ENCODE peak calls at places on chromosomes 3 and 15, in eight cellular contexts. One of them, this sample, is unnamed.

GRCh38 chr15:35691176-35691761 is 145.3 kb upstream of the DPH6 start:
- DNase-seq in dorsolateral prefrontal cortex: no peak
- DNase-seq in thoracic aorta: no peak
- DNase-seq in uterus: no peak
- DNase-seq in PC-9: no peak
- DNase-seq in A673: no peak
- DNase-seq in tibial artery: no peak
- DNase-seq in AG04450: no peak
- DNase-seq in this sample: no peak

GRCh38 chr15:67680645-67681044 is 138.1 kb downstream of the MAP2K5 start:
- DNase-seq in PC-9: no peak
- DNase-seq in uterus: no peak
- DNase-seq in AG04450: no peak
- DNase-seq in tibial artery: no peak
- DNase-seq in dorsolateral prefrontal cortex: no peak
- DNase-seq in thoracic aorta: no peak
- DNase-seq in A673: peak
- DNase-seq in this sample: no peak

GRCh38 chr3:171380084-171380483 is 80.1 kb downstream of the TNIK start:
- DNase-seq in thoracic aorta: no peak
- DNase-seq in A673: no peak
- DNase-seq in tibial artery: no peak
- DNase-seq in dorsolateral prefrontal cortex: no peak
- DNase-seq in uterus: no peak
- DNase-seq in PC-9: no peak
- DNase-seq in AG04450: no peak
- DNase-seq in this sample: no peak

GRCh38 chr3:132643366-132643765 is 16.2 kb downstream of the ACAD11 start:
- DNase-seq in uterus: no peak
- DNase-seq in dorsolateral prefrontal cortex: no peak
- DNase-seq in AG04450: no peak
- DNase-seq in PC-9: no peak
- DNase-seq in A673: no peak
- DNase-seq in tibial artery: no peak
- DNase-seq in thoracic aorta: no peak
- DNase-seq in this sample: no peak

GRCh38 chr3:14460342-14461005 is 58.1 kb downstream of the SLC6A6 start:
- DNase-seq in AG04450: peak
- DNase-seq in PC-9: no peak
- DNase-seq in tibial artery: peak
- DNase-seq in A673: no peak
- DNase-seq in dorsolateral prefrontal cortex: peak
- DNase-seq in thoracic aorta: no peak
- DNase-seq in uterus: peak
- DNase-seq in this sample: peak

GRCh38 chr15:39680868-39681267 is 100.0 kb downstream of the THBS1 start:
- DNase-seq in tibial artery: no peak
- DNase-seq in uterus: no peak
- DNase-seq in thoracic aorta: no peak
- DNase-seq in AG04450: no peak
- DNase-seq in PC-9: no peak
- DNase-seq in dorsolateral prefrontal cortex: no peak
- DNase-seq in A673: no peak
- DNase-seq in this sample: no peak

GRCh38 chr3:174397848-174398247 is 461.3 kb upstream of the NAALADL2 start:
- DNase-seq in dorsolateral prefrontal cortex: no peak
- DNase-seq in tibial artery: no peak
- DNase-seq in thoracic aorta: no peak
- DNase-seq in PC-9: peak
- DNase-seq in uterus: no peak
- DNase-seq in AG04450: no peak
- DNase-seq in A673: peak
- DNase-seq in this sample: no peak

GRCh38 chr15:62644874-62645755 is 397.4 kb upstream of the TPM1 start:
- DNase-seq in A673: no peak
- DNase-seq in AG04450: no peak
- DNase-seq in dorsolateral prefrontal cortex: no peak
- DNase-seq in thoracic aorta: no peak
- DNase-seq in tibial artery: no peak
- DNase-seq in PC-9: no peak
- DNase-seq in uterus: no peak
- DNase-seq in this sample: no peak

GRCh38 chr3:18438586-18438985 is 13.4 kb upstream of the SATB1 start:
- DNase-seq in A673: no peak
- DNase-seq in thoracic aorta: no peak
- DNase-seq in AG04450: no peak
- DNase-seq in dorsolateral prefrontal cortex: no peak
- DNase-seq in uterus: no peak
- DNase-seq in tibial artery: no peak
- DNase-seq in PC-9: no peak
- DNase-seq in this sample: peak

GRCh38 chr3:117168896-117169295 is 459.3 kb downstream of the TUSC7 start:
- DNase-seq in thoracic aorta: no peak
- DNase-seq in dorsolateral prefrontal cortex: no peak
- DNase-seq in uterus: no peak
- DNase-seq in PC-9: no peak
- DNase-seq in AG04450: no peak
- DNase-seq in tibial artery: no peak
- DNase-seq in A673: no peak
- DNase-seq in this sample: no peak

GRCh38 chr15:32688151-32688639 is 29.6 kb upstream of the GREM1 start:
- DNase-seq in AG04450: no peak
- DNase-seq in PC-9: no peak
- DNase-seq in dorsolateral prefrontal cortex: no peak
- DNase-seq in thoracic aorta: no peak
- DNase-seq in A673: no peak
- DNase-seq in tibial artery: no peak
- DNase-seq in uterus: no peak
- DNase-seq in this sample: no peak

GRCh38 chr3:127410137-127410488 is 122.3 kb upstream of the PRR20G start:
- DNase-seq in A673: no peak
- DNase-seq in dorsolateral prefrontal cortex: peak
- DNase-seq in PC-9: no peak
- DNase-seq in uterus: peak
- DNase-seq in AG04450: no peak
- DNase-seq in tibial artery: no peak
- DNase-seq in thoracic aorta: no peak
- DNase-seq in this sample: no peak

GRCh38 chr15:56794150-56794922 is 61.0 kb upstream of the ZNF280D start:
- DNase-seq in dorsolateral prefrontal cortex: no peak
- DNase-seq in thoracic aorta: no peak
- DNase-seq in A673: no peak
- DNase-seq in PC-9: no peak
- DNase-seq in AG04450: no peak
- DNase-seq in tibial artery: no peak
- DNase-seq in uterus: no peak
- DNase-seq in this sample: no peak

GRCh38 chr3:183131735-183132134 is 30.8 kb downstream of the LAMP3 start:
- DNase-seq in dorsolateral prefrontal cortex: no peak
- DNase-seq in uterus: no peak
- DNase-seq in PC-9: no peak
- DNase-seq in A673: no peak
- DNase-seq in AG04450: no peak
- DNase-seq in tibial artery: no peak
- DNase-seq in thoracic aorta: no peak
- DNase-seq in this sample: no peak

GRCh38 chr15:98324341-98324970 is 323.9 kb upstream of the IGF1R start:
- DNase-seq in tibial artery: no peak
- DNase-seq in PC-9: no peak
- DNase-seq in A673: no peak
- DNase-seq in uterus: no peak
- DNase-seq in dorsolateral prefrontal cortex: no peak
- DNase-seq in AG04450: no peak
- DNase-seq in thoracic aorta: no peak
- DNase-seq in this sample: no peak

GRCh38 chr3:183527980-183528379 is 27.5 kb downstream of the KLHL6 start:
- DNase-seq in uterus: no peak
- DNase-seq in tibial artery: no peak
- DNase-seq in PC-9: no peak
- DNase-seq in dorsolateral prefrontal cortex: no peak
- DNase-seq in AG04450: no peak
- DNase-seq in A673: no peak
- DNase-seq in thoracic aorta: no peak
- DNase-seq in this sample: no peak

GRCh38 chr3:48634661-48635221 is 520 bp downstream of the SLC26A6 start:
- DNase-seq in thoracic aorta: peak
- DNase-seq in PC-9: no peak
- DNase-seq in A673: peak
- DNase-seq in AG04450: no peak
- DNase-seq in tibial artery: peak
- DNase-seq in dorsolateral prefrontal cortex: no peak
- DNase-seq in uterus: peak
- DNase-seq in this sample: peak

GRCh38 chr3:77682162-77682561 is 642.3 kb downstream of the ROBO2 start:
- DNase-seq in dorsolateral prefrontal cortex: no peak
- DNase-seq in AG04450: no peak
- DNase-seq in uterus: no peak
- DNase-seq in PC-9: no peak
- DNase-seq in thoracic aorta: no peak
- DNase-seq in A673: no peak
- DNase-seq in tibial artery: no peak
- DNase-seq in this sample: no peak

GRCh38 chr3:184337315-184337714 is at the start of gene FAM131A:
- DNase-seq in PC-9: no peak
- DNase-seq in A673: no peak
- DNase-seq in tibial artery: peak
- DNase-seq in thoracic aorta: peak
- DNase-seq in uterus: peak
- DNase-seq in AG04450: no peak
- DNase-seq in dorsolateral prefrontal cortex: peak
- DNase-seq in this sample: peak

GRCh38 chr3:179415377-179415776 is 35.9 kb downstream of the GNB4 start:
- DNase-seq in A673: no peak
- DNase-seq in tibial artery: no peak
- DNase-seq in dorsolateral prefrontal cortex: no peak
- DNase-seq in uterus: no peak
- DNase-seq in PC-9: no peak
- DNase-seq in thoracic aorta: no peak
- DNase-seq in AG04450: no peak
- DNase-seq in this sample: no peak

GRCh38 chr3:179414804-179415203 is 36.5 kb downstream of the GNB4 start:
- DNase-seq in uterus: no peak
- DNase-seq in thoracic aorta: no peak
- DNase-seq in dorsolateral prefrontal cortex: no peak
- DNase-seq in A673: no peak
- DNase-seq in PC-9: no peak
- DNase-seq in AG04450: no peak
- DNase-seq in tibial artery: no peak
- DNase-seq in this sample: no peak

GRCh38 chr3:179410999-179411398 is 40.3 kb downstream of the GNB4 start:
- DNase-seq in uterus: no peak
- DNase-seq in dorsolateral prefrontal cortex: no peak
- DNase-seq in tibial artery: no peak
- DNase-seq in AG04450: no peak
- DNase-seq in A673: no peak
- DNase-seq in PC-9: no peak
- DNase-seq in thoracic aorta: no peak
- DNase-seq in this sample: no peak

DNA sequence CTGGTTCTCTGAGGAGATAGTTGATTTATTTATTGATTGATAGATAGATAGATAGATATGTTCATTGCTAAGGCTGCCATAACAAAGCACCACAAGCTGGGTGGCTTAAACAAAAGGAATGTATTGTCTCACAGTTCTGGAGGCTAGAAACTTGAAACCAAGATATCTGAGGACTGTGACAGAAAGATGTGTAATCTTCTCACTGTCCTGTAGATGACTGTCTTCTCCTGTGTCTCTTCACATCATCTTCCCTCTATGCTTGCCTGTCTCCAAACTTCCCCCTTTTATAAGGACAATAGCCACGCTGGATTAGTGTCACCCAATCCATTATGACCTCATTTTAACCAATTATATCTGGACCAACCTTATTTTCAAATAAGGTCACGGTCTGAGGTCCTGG is 41.0 kb downstream of the GNB4 start:
- DNase-seq in PC-9: no peak
- DNase-seq in AG04450: no peak
- DNase-seq in uterus: no peak
- DNase-seq in tibial artery: no peak
- DNase-seq in dorsolateral prefrontal cortex: no peak
- DNase-seq in thoracic aorta: no peak
- DNase-seq in A673: peak
- DNase-seq in this sample: no peak
- TF ChIP-seq CTCF in PC-9: no peak
- TF ChIP-seq CTCF in AG04450: peak
- TF ChIP-seq CTCF in uterus: no peak
- TF ChIP-seq CTCF in tibial artery: no peak
- TF ChIP-seq CTCF in dorsolateral prefrontal cortex: no peak
- TF ChIP-seq CTCF in thoracic aorta: no peak
- TF ChIP-seq CTCF in A673: peak
- TF ChIP-seq CTCF in this sample: no peak

GRCh38 chr3:16048435-16049318 is 125.8 kb upstream of the GALNT15 start:
- DNase-seq in AG04450: peak
- DNase-seq in PC-9: peak
- DNase-seq in A673: peak
- DNase-seq in tibial artery: no peak
- DNase-seq in thoracic aorta: no peak
- DNase-seq in uterus: peak
- DNase-seq in dorsolateral prefrontal cortex: no peak
- DNase-seq in this sample: no peak
- H3K4me3 ChIP-seq in AG04450: no peak
- H3K4me3 ChIP-seq in PC-9: peak
- H3K4me3 ChIP-seq in A673: peak
- H3K4me3 ChIP-seq in tibial artery: no peak
- H3K4me3 ChIP-seq in thoracic aorta: peak
- H3K4me3 ChIP-seq in uterus: no peak
- H3K4me3 ChIP-seq in dorsolateral prefrontal cortex: peak
- H3K4me3 ChIP-seq in this sample: no peak

DNA sequence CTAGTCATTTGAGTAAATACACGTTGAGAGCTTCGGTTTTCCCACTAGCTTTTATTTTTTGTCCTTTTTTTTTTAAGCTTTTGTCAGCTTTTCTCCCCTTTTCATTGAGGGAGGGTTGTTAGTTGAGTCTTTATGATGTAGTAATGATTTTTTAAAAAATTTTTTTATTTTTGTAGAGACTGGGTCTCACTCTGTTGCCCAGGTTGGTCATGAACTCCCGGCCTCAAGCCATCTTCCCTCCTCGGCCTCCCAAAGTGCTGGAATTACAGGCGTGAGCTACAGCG is 688 bp downstream of the ZSCAN2 start:
- DNase-seq in uterus: no peak
- DNase-seq in tibial artery: no peak
- DNase-seq in PC-9: no peak
- DNase-seq in dorsolateral prefrontal cortex: no peak
- DNase-seq in thoracic aorta: no peak
- DNase-seq in AG04450: no peak
- DNase-seq in A673: no peak
- DNase-seq in this sample: no peak
- H3K27ac ChIP-seq in uterus: peak
- H3K27ac ChIP-seq in tibial artery: no peak
- H3K27ac ChIP-seq in PC-9: no peak
- H3K27ac ChIP-seq in dorsolateral prefrontal cortex: no peak
- H3K27ac ChIP-seq in thoracic aorta: no peak
- H3K27ac ChIP-seq in AG04450: no peak
- H3K27ac ChIP-seq in A673: peak
- H3K27ac ChIP-seq in this sample: no peak

DNA sequence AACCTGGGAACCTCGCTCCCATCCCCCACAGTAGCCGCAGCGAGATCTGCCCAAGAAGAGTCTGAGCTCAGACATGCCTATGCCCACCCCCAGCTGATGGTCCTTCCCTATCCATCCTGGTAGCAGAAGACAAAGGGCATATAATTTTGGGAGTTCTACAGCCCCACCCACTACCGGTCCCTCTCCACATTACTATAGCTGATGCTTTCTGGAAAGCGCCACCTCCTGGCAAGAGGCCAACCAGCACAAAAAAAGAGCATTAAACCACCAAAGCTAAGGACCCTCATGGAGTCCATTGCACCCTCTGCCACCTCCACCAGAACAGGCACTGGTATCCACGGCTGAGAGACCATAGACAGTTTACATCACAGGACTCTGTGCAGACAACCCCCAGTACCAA is 168.4 kb downstream of the MEGF11 start:
- DNase-seq in AG04450: no peak
- DNase-seq in thoracic aorta: no peak
- DNase-seq in PC-9: no peak
- DNase-seq in tibial artery: no peak
- DNase-seq in dorsolateral prefrontal cortex: no peak
- DNase-seq in A673: peak
- DNase-seq in uterus: no peak
- DNase-seq in this sample: no peak
- TF ChIP-seq CTCF in AG04450: no peak
- TF ChIP-seq CTCF in thoracic aorta: no peak
- TF ChIP-seq CTCF in PC-9: no peak
- TF ChIP-seq CTCF in tibial artery: no peak
- TF ChIP-seq CTCF in dorsolateral prefrontal cortex: no peak
- TF ChIP-seq CTCF in A673: peak
- TF ChIP-seq CTCF in uterus: no peak
- TF ChIP-seq CTCF in this sample: no peak